ENCODE peak calls at places on chromosomes 4 and X, in six cellular contexts. One of them, this sample, is unnamed.

GRCh38 chrX:101208152-101208905 is 11.3 kb upstream of the DRP2 start:
- DNase-seq in smooth muscle cell of the brain vasculature: no peak
- DNase-seq in NCI-H460: no peak
- DNase-seq in foreskin fibroblast: no peak
- DNase-seq in endodermal cell: no peak
- DNase-seq in T-cell: no peak
- DNase-seq in this sample: peak

GRCh38 chr4:54001558-54002365 is 62.6 kb downstream of the CHIC2 start:
- DNase-seq in smooth muscle cell of the brain vasculature: no peak
- DNase-seq in endodermal cell: peak
- DNase-seq in T-cell: no peak
- DNase-seq in foreskin fibroblast: no peak
- DNase-seq in NCI-H460: no peak
- DNase-seq in this sample: no peak

GRCh38 chrX:42143866-42144592 is 220.7 kb upstream of the CASK start:
- DNase-seq in T-cell: no peak
- DNase-seq in NCI-H460: no peak
- DNase-seq in foreskin fibroblast: no peak
- DNase-seq in endodermal cell: no peak
- DNase-seq in smooth muscle cell of the brain vasculature: no peak
- DNase-seq in this sample: no peak

GRCh38 chr4:164383187-164384181 is 370.4 kb upstream of the SMIM31 start:
- DNase-seq in smooth muscle cell of the brain vasculature: no peak
- DNase-seq in T-cell: no peak
- DNase-seq in NCI-H460: peak
- DNase-seq in endodermal cell: peak
- DNase-seq in foreskin fibroblast: no peak
- DNase-seq in this sample: peak

GRCh38 chrX:13000311-13000811 is 25.5 kb downstream of the TMSB4X start:
- DNase-seq in foreskin fibroblast: no peak
- DNase-seq in smooth muscle cell of the brain vasculature: no peak
- DNase-seq in endodermal cell: no peak
- DNase-seq in NCI-H460: no peak
- DNase-seq in T-cell: peak
- DNase-seq in this sample: no peak

GRCh38 chr4:100591156-100591876 is 73.5 kb upstream of the EMCN start:
- DNase-seq in T-cell: no peak
- DNase-seq in smooth muscle cell of the brain vasculature: no peak
- DNase-seq in foreskin fibroblast: no peak
- DNase-seq in endodermal cell: no peak
- DNase-seq in NCI-H460: no peak
- DNase-seq in this sample: no peak

GRCh38 chr4:100113732-100114131 is 76.5 kb downstream of the DDIT4L start:
- DNase-seq in smooth muscle cell of the brain vasculature: no peak
- DNase-seq in endodermal cell: no peak
- DNase-seq in foreskin fibroblast: no peak
- DNase-seq in T-cell: no peak
- DNase-seq in NCI-H460: no peak
- DNase-seq in this sample: no peak

GRCh38 chr4:114519368-114519767 is 79.2 kb upstream of the UGT8 start:
- DNase-seq in endodermal cell: no peak
- DNase-seq in NCI-H460: no peak
- DNase-seq in smooth muscle cell of the brain vasculature: no peak
- DNase-seq in foreskin fibroblast: no peak
- DNase-seq in T-cell: no peak
- DNase-seq in this sample: no peak

GRCh38 chr4:15291133-15291532 is 136.7 kb upstream of the C1QTNF7 start:
- DNase-seq in endodermal cell: no peak
- DNase-seq in smooth muscle cell of the brain vasculature: no peak
- DNase-seq in foreskin fibroblast: peak
- DNase-seq in NCI-H460: no peak
- DNase-seq in T-cell: no peak
- DNase-seq in this sample: no peak

GRCh38 chrX:1386338-1387127 is 5.4 kb downstream of the SLC25A6 start:
- DNase-seq in NCI-H460: no peak
- DNase-seq in foreskin fibroblast: no peak
- DNase-seq in endodermal cell: peak
- DNase-seq in smooth muscle cell of the brain vasculature: no peak
- DNase-seq in T-cell: no peak
- DNase-seq in this sample: no peak

GRCh38 chr4:102345795-102346100 is 466 bp upstream of the SLC39A8 start:
- DNase-seq in smooth muscle cell of the brain vasculature: no peak
- DNase-seq in foreskin fibroblast: no peak
- DNase-seq in T-cell: no peak
- DNase-seq in endodermal cell: no peak
- DNase-seq in NCI-H460: no peak
- DNase-seq in this sample: no peak

GRCh38 chr4:184588893-184589292 is 60.4 kb downstream of the CASP3 start:
- DNase-seq in smooth muscle cell of the brain vasculature: peak
- DNase-seq in foreskin fibroblast: no peak
- DNase-seq in T-cell: no peak
- DNase-seq in endodermal cell: no peak
- DNase-seq in NCI-H460: no peak
- DNase-seq in this sample: no peak

GRCh38 chrX:74535633-74536141 is 78.7 kb downstream of the RLIM start:
- DNase-seq in NCI-H460: peak
- DNase-seq in T-cell: peak
- DNase-seq in endodermal cell: peak
- DNase-seq in smooth muscle cell of the brain vasculature: no peak
- DNase-seq in foreskin fibroblast: peak
- DNase-seq in this sample: no peak

GRCh38 chr4:151409470-151410313 is 716 bp downstream of the FHIP1A start:
- DNase-seq in NCI-H460: no peak
- DNase-seq in endodermal cell: peak
- DNase-seq in smooth muscle cell of the brain vasculature: no peak
- DNase-seq in T-cell: no peak
- DNase-seq in foreskin fibroblast: no peak
- DNase-seq in this sample: no peak

GRCh38 chr4:105128208-105128607 is 18.5 kb upstream of the TET2 start:
- DNase-seq in foreskin fibroblast: no peak
- DNase-seq in endodermal cell: no peak
- DNase-seq in smooth muscle cell of the brain vasculature: no peak
- DNase-seq in T-cell: no peak
- DNase-seq in NCI-H460: no peak
- DNase-seq in this sample: no peak

GRCh38 chr4:143667461-143667860 is 33.0 kb downstream of the FREM3 start:
- DNase-seq in smooth muscle cell of the brain vasculature: no peak
- DNase-seq in foreskin fibroblast: peak
- DNase-seq in T-cell: no peak
- DNase-seq in endodermal cell: no peak
- DNase-seq in NCI-H460: no peak
- DNase-seq in this sample: no peak

GRCh38 chrX:129783176-129783776 is 3.5 kb downstream of the SASH3 start:
- DNase-seq in foreskin fibroblast: no peak
- DNase-seq in T-cell: no peak
- DNase-seq in NCI-H460: no peak
- DNase-seq in endodermal cell: no peak
- DNase-seq in smooth muscle cell of the brain vasculature: no peak
- DNase-seq in this sample: no peak

GRCh38 chrX:53715336-53715924 is 28.9 kb upstream of the HUWE1 start:
- DNase-seq in endodermal cell: no peak
- DNase-seq in foreskin fibroblast: no peak
- DNase-seq in T-cell: no peak
- DNase-seq in NCI-H460: no peak
- DNase-seq in smooth muscle cell of the brain vasculature: no peak
- DNase-seq in this sample: no peak

GRCh38 chrX:19554786-19555185 is 39.5 kb upstream of the MAP3K15 start:
- DNase-seq in endodermal cell: no peak
- DNase-seq in T-cell: no peak
- DNase-seq in NCI-H460: no peak
- DNase-seq in smooth muscle cell of the brain vasculature: no peak
- DNase-seq in foreskin fibroblast: peak
- DNase-seq in this sample: no peak

GRCh38 chrX:13380230-13380629 is 60.4 kb upstream of the ATXN3L start:
- DNase-seq in smooth muscle cell of the brain vasculature: no peak
- DNase-seq in endodermal cell: no peak
- DNase-seq in NCI-H460: no peak
- DNase-seq in foreskin fibroblast: no peak
- DNase-seq in T-cell: no peak
- DNase-seq in this sample: no peak

This sample was measured in A549.